ENCODE peak calls at places on chromosome 3, in six cellular contexts. G is breast epithelium; D is C1 segment of cervical spinal cord; O is effector CD8-positive, alpha-beta T cell; V is NCI-H1092; X is activated naive CD8-positive, alpha-beta T cell treated with anti-CD3 and anti-CD28 coated beads, Interleukin-2, amount 50 U/mL, for 24 hours. F is an unnamed sample.

GRCh38 chr3:80040113-80040512 is 272.3 kb upstream of the ROBO1 start:
- DNase-seq in G (no peak), D (no peak), O (no peak), V (no peak), X (no peak), F (no peak)

GRCh38 chr3:127718916-127719290 is 46.2 kb downstream of the ABTB1 start:
- DNase-seq in G (no peak), D (no peak), O (no peak), V (no peak), X (no peak), F (no peak)

GRCh38 chr3:65827076-65827475 is 211.6 kb downstream of the MAGI1 start:
- DNase-seq in G (no peak), D (no peak), O (no peak), V (no peak), X (no peak), F (no peak)

GRCh38 chr3:108420926-108421325 is 89.5 kb downstream of the MYH15 start:
- DNase-seq in G (no peak), D (no peak), O (no peak), V (no peak), X (no peak), F (no peak)

GRCh38 chr3:11953778-11954177 is 50.4 kb upstream of the SYN2 start:
- DNase-seq in G (no peak), D (no peak), O (no peak), V (no peak), X (no peak), F (no peak)

GRCh38 chr3:49563040-49563578 is 8.8 kb downstream of the BSN start:
- DNase-seq in G (no peak), D (no peak), O (no peak), V (no peak), X (no peak), F (no peak)

GRCh38 chr3:139982404-139982803 is 47.4 kb downstream of the CLSTN2 start:
- DNase-seq in G (no peak), D (no peak), O (no peak), V (peak), X (no peak), F (no peak)

GRCh38 chr3:8472549-8472948 is 29.1 kb upstream of the LMCD1 start:
- DNase-seq in G (no peak), D (no peak), O (no peak), V (no peak), X (no peak), F (no peak)

GRCh38 chr3:60953406-60953805 is 297.8 kb downstream of the FHIT start:
- DNase-seq in G (no peak), D (no peak), O (no peak), V (no peak), X (no peak), F (no peak)

GRCh38 chr3:9214599-9214998 is 34.8 kb downstream of the SRGAP3 start:
- DNase-seq in G (no peak), D (no peak), O (no peak), V (no peak), X (no peak), F (no peak)

GRCh38 chr3:124512881-124513609 is 217.2 kb upstream of the UMPS start:
- DNase-seq in G (no peak), D (no peak), O (no peak), V (no peak), X (no peak), F (no peak)

GRCh38 chr3:12579919-12580318 is 23.0 kb downstream of the MKRN2 start:
- DNase-seq in G (no peak), D (no peak), O (no peak), V (no peak), X (no peak), F (no peak)

GRCh38 chr3:127544806-127545545 is 45.6 kb downstream of the TPRA1 start:
- DNase-seq in G (no peak), D (no peak), O (no peak), V (no peak), X (no peak), F (no peak)

GRCh38 chr3:32460031-32460749 is 42.5 kb downstream of the CMTM6 start:
- DNase-seq in G (no peak), D (no peak), O (peak), V (peak), X (peak), F (peak)

GRCh38 chr3:47004369-47005211 is 25.1 kb downstream of the NBEAL2 start:
- DNase-seq in G (peak), D (no peak), O (no peak), V (no peak), X (no peak), F (no peak)

GRCh38 chr3:117252208-117252607 is 542.6 kb downstream of the TUSC7 start:
- DNase-seq in G (no peak), D (no peak), O (no peak), V (no peak), X (no peak), F (no peak)

GRCh38 chr3:186949281-186949982 is 19.1 kb downstream of the ST6GAL1 start:
- DNase-seq in G (no peak), D (no peak), O (no peak), V (no peak), X (no peak), F (no peak)

GRCh38 chr3:134353831-134354611 is 20.2 kb downstream of the AMOTL2 start:
- DNase-seq in G (no peak), D (no peak), O (no peak), V (no peak), X (no peak), F (no peak)

GRCh38 chr3:160005004-160005403 is 16.4 kb downstream of the IL12A start:
- DNase-seq in G (no peak), D (no peak), O (no peak), V (no peak), X (no peak), F (no peak)

GRCh38 chr3:197364410-197365071 is 66.1 kb upstream of the DLG1 start:
- DNase-seq in G (no peak), D (no peak), O (no peak), V (peak), X (no peak), F (no peak)

GRCh38 chr3:136882575-136882974 is 20.6 kb downstream of the NCK1 start:
- DNase-seq in G (no peak), D (no peak), O (no peak), V (no peak), X (no peak), F (no peak)

GRCh38 chr3:5022187-5022965 is 43.1 kb downstream of the BHLHE40 start:
- DNase-seq in G (no peak), D (no peak), O (no peak), V (no peak), X (no peak), F (no peak)

GRCh38 chr3:150736903-150737832 is 25.8 kb downstream of the SIAH2 start:
- DNase-seq in G (no peak), D (no peak), O (no peak), V (no peak), X (no peak), F (no peak)

GRCh38 chr3:97232635-97233034 is 418.2 kb downstream of the EPHA6 start:
- DNase-seq in G (peak), D (no peak), O (no peak), V (no peak), X (no peak), F (no peak)

GRCh38 chr3:143277531-143277930 is 158.0 kb downstream of the CHST2 start:
- DNase-seq in G (no peak), D (no peak), O (no peak), V (no peak), X (no peak), F (no peak)

GRCh38 chr3:2511356-2511755 is 412.7 kb downstream of the CNTN4 start:
- DNase-seq in G (no peak), D (no peak), O (no peak), V (peak), X (no peak), F (no peak)

GRCh38 chr3:57637391-57637790 is 40.2 kb upstream of the ARF4 start:
- DNase-seq in G (no peak), D (no peak), O (no peak), V (no peak), X (no peak), F (no peak)

GRCh38 chr3:156291269-156292123 is 171.1 kb downstream of the KCNAB1 start:
- DNase-seq in G (no peak), D (no peak), O (peak), V (no peak), X (peak), F (no peak)

GRCh38 chr3:135559802-135560201 is 405.7 kb upstream of the PPP2R3A start:
- DNase-seq in G (no peak), D (no peak), O (no peak), V (no peak), X (no peak), F (no peak)

GRCh38 chr3:69013256-69014021 is at the start of gene EOGT:
- DNase-seq in G (peak), D (peak), O (peak), V (peak), X (peak), F (peak)